ENCODE peak calls at places on chromosomes 16 and 17, in nine cellular contexts. O, M, W, K, A, V, Y, R and S are unnamed samples.

GRCh38 chr16:50845296-50845695 is 103.4 kb downstream of the CYLD start:
- DNase-seq in V (no peak), O (no peak), K (no peak), A (no peak), Y (no peak), W (no peak), R (no peak), M (no peak), S (no peak)

GRCh38 chr17:12634789-12635414 is 30.8 kb upstream of the MYOCD start:
- DNase-seq in O (no peak), W (no peak), R (no peak), M (no peak), K (no peak), V (no peak), A (no peak), Y (no peak), S (no peak)

GRCh38 chr17:6464446-6465041 is 20.3 kb downstream of the PIMREG start:
- DNase-seq in Y (no peak), O (no peak), R (no peak), V (no peak), M (peak; percentile 19), W (no peak), K (no peak), A (no peak), S (no peak)

GRCh38 chr16:29836623-29837022 is 16.4 kb downstream of the MVP start:
- DNase-seq in A (no peak), V (no peak), M (no peak), O (no peak), K (no peak), W (no peak), R (no peak), Y (no peak), S (no peak)

GRCh38 chr17:18138065-18138749 is 29.7 kb downstream of the MYO15A start:
- DNase-seq in M (no peak), A (no peak), R (no peak), V (no peak), Y (no peak), W (no peak), O (no peak), K (no peak), S (no peak)

GRCh38 chr17:77410470-77410869 is 269.7 kb downstream of the SEC14L1 start:
- DNase-seq in M (no peak), V (no peak), Y (no peak), O (no peak), K (no peak), A (no peak), R (no peak), W (no peak), S (no peak)

GRCh38 chr17:28018439-28019070 is 23.9 kb upstream of the NLK start:
- DNase-seq in K (peak; percentile 98), V (no peak), R (no peak), M (no peak), O (no peak), Y (no peak), A (no peak), W (no peak), S (peak; percentile 18)

GRCh38 chr16:66007717-66008116 is 358.8 kb upstream of the CDH5 start:
- DNase-seq in Y (no peak), O (no peak), K (no peak), W (no peak), A (peak; percentile 63), R (no peak), V (no peak), M (peak; percentile 44), S (no peak)

GRCh38 chr17:8003594-8004181 is 1.3 kb downstream of the GUCY2D start:
- DNase-seq in O (no peak), V (no peak), Y (peak; percentile 59), K (no peak), A (no peak), R (no peak), M (no peak), W (no peak), S (no peak)

GRCh38 chr16:776824-777223 is 11.4 kb downstream of the RPUSD1 start:
- DNase-seq in M (no peak), A (no peak), W (no peak), V (no peak), R (no peak), O (no peak), Y (no peak), K (no peak), S (no peak)

GRCh38 chr17:46212634-46213435 is 19.6 kb upstream of the KANSL1 start:
- DNase-seq in A (peak; percentile 54), W (peak; percentile 83), R (no peak), M (no peak), K (peak; percentile 68), O (no peak), V (no peak), Y (no peak), S (peak; percentile 90)

GRCh38 chr17:79749156-79749815 is 18.5 kb downstream of the ENPP7 start:
- DNase-seq in R (no peak), Y (no peak), V (no peak), O (no peak), K (no peak), W (no peak), M (no peak), A (peak; percentile 33), S (no peak)

GRCh38 chr16:77788196-77789084 is at the start of gene VAT1L:
- DNase-seq in A (no peak), O (no peak), K (peak; percentile 53), V (peak; percentile 7), W (peak; percentile 54), Y (no peak), R (no peak), M (no peak), S (peak; percentile 37)

GRCh38 chr16:77403732-77404131 is 31.1 kb downstream of the ADAMTS18 start:
- DNase-seq in O (no peak), R (no peak), K (no peak), W (no peak), Y (no peak), M (no peak), V (no peak), A (no peak), S (no peak)

GRCh38 chr17:44374306-44375195 is 10.9 kb upstream of the FAM171A2 start:
- DNase-seq in O (no peak), M (no peak), Y (peak; percentile 61), V (peak; percentile 75), R (no peak), W (no peak), K (peak; percentile 92), A (no peak), S (no peak)

GRCh38 chr17:44376779-44377178 is 12.7 kb downstream of the ITGA2B start:
- DNase-seq in V (no peak), O (peak; percentile 36), W (no peak), A (no peak), R (no peak), M (no peak), Y (no peak), K (no peak), S (no peak)

GRCh38 chr17:44375196-44376017 is 11.8 kb upstream of the FAM171A2 start:
- DNase-seq in M (no peak), W (no peak), A (no peak), O (no peak), V (no peak), R (no peak), Y (no peak), K (no peak), S (no peak)

GRCh38 chr17:44378171-44378705 is 11.2 kb downstream of the ITGA2B start:
- DNase-seq in R (no peak), O (peak; percentile 37), M (no peak), K (no peak), V (no peak), A (no peak), W (no peak), Y (no peak), S (no peak)

GRCh38 chr17:44376124-44376523 is 12.5 kb upstream of the FAM171A2 start:
- DNase-seq in K (peak; percentile 74), O (no peak), A (no peak), R (no peak), M (no peak), Y (no peak), V (no peak), W (peak; percentile 24), S (no peak)
- TF ChIP-seq CTCF in K (no peak), O (peak; percentile 38), A (peak; percentile 51), R (peak; percentile 62), M (no peak), Y (no peak), V (peak; percentile 79), W (peak; percentile 53), S (no peak)

GRCh38 chr17:14310101-14310500 is 9.2 kb downstream of the HS3ST3B1 start:
- DNase-seq in R (no peak), M (no peak), O (no peak), A (no peak), Y (no peak), K (no peak), W (no peak), V (no peak), S (peak; percentile 14)
- H3K27ac ChIP-seq in R (no peak overlapping the region), M (no peak overlapping the region), O (no peak overlapping the region), A (no peak overlapping the region), Y (no peak overlapping the region), K (no peak overlapping the region), W (no peak overlapping the region), V (no peak overlapping the region), S (no peak overlapping the region)

GRCh38 chr17:32261521-32261792 is 4.2 kb upstream of the RHBDL3 start:
- DNase-seq in R (no peak), K (no peak), M (no peak), A (no peak), Y (no peak), V (no peak), W (no peak), O (no peak), S (no peak)
- H3K27me3 ChIP-seq in R (peaks cover 8% of the 10 kb centered on the region), K (no peaks in the 10 kb centered on the region), M (no peaks in the 10 kb centered on the region), A (peaks cover 41% of the 10 kb centered on the region), Y (peaks cover 18% of the 10 kb centered on the region), V (no peaks in the 10 kb centered on the region), W (peaks cover 32% of the 10 kb centered on the region), O (peaks cover 4% of the 10 kb centered on the region), S (peaks cover 4% of the 10 kb centered on the region)

GRCh38 chr17:81119223-81120148 is 45.8 kb upstream of the PVALEF start:
- DNase-seq in W (peak; percentile 92), K (peak; percentile 79), O (peak; percentile 88), R (peak; percentile 32), V (peak; percentile 82), M (peak; percentile 86), Y (peak; percentile 92), A (peak; percentile 88), S (peak; percentile 56)
- TF ChIP-seq CTCF in W (no peak), K (no peak), O (no peak), R (no peak), V (peak; percentile 32), M (no peak), Y (no peak), A (peak; percentile 17), S (no peak)

GRCh38 chr16:57152096-57153093 is 33.4 kb downstream of the PSME3IP1 start:
- DNase-seq in A (no peak), V (no peak), M (no peak), Y (no peak), W (no peak), K (peak; percentile 43), R (no peak), O (no peak), S (no peak)
- H3K27ac ChIP-seq in A (no peak overlapping the region), V (no peak overlapping the region), M (no peak overlapping the region), Y (no peak overlapping the region), W (no peak overlapping the region), K (no peak overlapping the region), R (no peak overlapping the region), O (peak overlapping the region; percentile 24), S (no peak overlapping the region)

DNA sequence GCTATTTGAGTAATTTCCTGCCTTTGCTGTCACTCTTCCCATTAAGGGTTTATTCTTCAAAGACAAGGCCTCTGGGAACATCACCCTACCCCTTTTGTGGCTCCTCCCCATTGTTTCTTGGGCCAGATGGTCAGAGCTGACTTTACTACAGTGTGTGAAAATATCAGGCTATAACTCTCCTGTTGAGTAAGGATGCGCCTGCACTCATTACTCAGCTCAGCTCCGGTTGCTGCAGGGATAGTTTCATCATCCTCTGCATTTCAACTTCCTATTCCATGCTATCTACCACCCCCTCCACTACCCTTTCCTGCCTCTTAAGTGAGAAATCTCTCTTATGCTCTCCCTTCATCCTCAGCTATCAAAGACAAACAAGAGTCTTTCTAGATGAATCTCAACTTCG is 48.6 kb downstream of the TMEM100 start:
- DNase-seq in V (no peak), K (no peak), M (no peak), O (no peak), Y (no peak), A (no peak), R (no peak), W (no peak), S (peak; percentile 16)
- H3K27me3 ChIP-seq in V (no peaks in the 10 kb centered on the region), K (no peaks in the 10 kb centered on the region), M (no peaks in the 10 kb centered on the region), O (no peaks in the 10 kb centered on the region), Y (no peaks in the 10 kb centered on the region), A (no peaks in the 10 kb centered on the region), R (no peaks in the 10 kb centered on the region), W (peaks cover 7% of the 10 kb centered on the region), S (no peaks in the 10 kb centered on the region)